ENCODE peak calls at places on chromosomes 13 and 19, in seven cellular contexts. U is SK-N-SH, P is HepG2, I is HCT116, L is H1, S is GM12878, E is K562. R is an unnamed sample.

GRCh38 chr19:13165091-13165997 is 15.1 kb downstream of the IER2 start:
- DNase-seq in U (no peak), P (no peak), I (no peak), L (no peak), S (no peak), E (no peak), R (no peak)

GRCh38 chr13:81409284-81409683 is 1068.4 kb upstream of the SPRY2 start:
- DNase-seq in U (no peak), P (no peak), I (no peak), L (no peak), S (no peak), E (no peak), R (no peak)

GRCh38 chr13:21849323-21849722 is 178.4 kb downstream of the FGF9 start:
- DNase-seq in U (peak; percentile 26), P (peak; percentile 52), I (peak; percentile 40), L (no peak), S (peak; percentile 4), E (peak; percentile 15), R (peak; percentile 33)

GRCh38 chr19:18173572-18174294 is at the start of gene IFI30:
- DNase-seq in U (peak; percentile 88), P (peak; percentile 68), I (no peak), L (no peak), S (peak; percentile 79), E (peak; percentile 95), R (peak; percentile 49)

GRCh38 chr19:17243854-17244617 is 1.7 kb downstream of the NR2F6 start:
- DNase-seq in U (peak; percentile 71), P (peak; percentile 51), I (no peak), L (no peak), S (no peak), E (peak; percentile 48), R (no peak)

GRCh38 chr13:60959427-60959826 is 456.2 kb downstream of the PCDH20 start:
- DNase-seq in U (no peak), P (no peak), I (no peak), L (no peak), S (no peak), E (no peak), R (no peak)

GRCh38 chr13:28716511-28716910 is 2.3 kb downstream of the SLC46A3 start:
- DNase-seq in U (no peak), P (no peak), I (peak; percentile 35), L (no peak), S (no peak), E (no peak), R (peak; percentile 7)

GRCh38 chr13:93476175-93476574 is 249.6 kb downstream of the GPC6 start:
- DNase-seq in U (no peak), P (peak; percentile 11), I (no peak), L (no peak), S (no peak), E (no peak), R (peak; percentile 15)

GRCh38 chr19:38565686-38566105 is 52.1 kb downstream of the MAP4K1 start:
- DNase-seq in U (no peak), P (no peak), I (no peak), L (no peak), S (no peak), E (no peak), R (no peak)

GRCh38 chr19:55451163-55451521 is 8.0 kb upstream of the SHISA7 start:
- DNase-seq in U (no peak), P (no peak), I (no peak), L (no peak), S (no peak), E (peak; percentile 44), R (no peak)

GRCh38 chr13:100875392-100876043 is 200.9 kb upstream of the TMTC4 start:
- DNase-seq in U (no peak), P (no peak), I (no peak), L (no peak), S (peak; percentile 7), E (no peak), R (no peak)

GRCh38 chr13:62209539-62209938 is 793.9 kb upstream of the PCDH20 start:
- DNase-seq in U (no peak), P (no peak), I (no peak), L (no peak), S (peak; percentile 65), E (no peak), R (no peak)

GRCh38 chr13:50845211-50845610 is 1.7 kb upstream of the DLEU7 start:
- DNase-seq in U (no peak), P (no peak), I (no peak), L (no peak), S (no peak), E (no peak), R (no peak)

GRCh38 chr19:1453525-1454371 is 3.8 kb downstream of the APC2 start:
- DNase-seq in U (peak; percentile 75), P (no peak), I (no peak), L (no peak), S (no peak), E (no peak), R (peak; percentile 85)

DNA sequence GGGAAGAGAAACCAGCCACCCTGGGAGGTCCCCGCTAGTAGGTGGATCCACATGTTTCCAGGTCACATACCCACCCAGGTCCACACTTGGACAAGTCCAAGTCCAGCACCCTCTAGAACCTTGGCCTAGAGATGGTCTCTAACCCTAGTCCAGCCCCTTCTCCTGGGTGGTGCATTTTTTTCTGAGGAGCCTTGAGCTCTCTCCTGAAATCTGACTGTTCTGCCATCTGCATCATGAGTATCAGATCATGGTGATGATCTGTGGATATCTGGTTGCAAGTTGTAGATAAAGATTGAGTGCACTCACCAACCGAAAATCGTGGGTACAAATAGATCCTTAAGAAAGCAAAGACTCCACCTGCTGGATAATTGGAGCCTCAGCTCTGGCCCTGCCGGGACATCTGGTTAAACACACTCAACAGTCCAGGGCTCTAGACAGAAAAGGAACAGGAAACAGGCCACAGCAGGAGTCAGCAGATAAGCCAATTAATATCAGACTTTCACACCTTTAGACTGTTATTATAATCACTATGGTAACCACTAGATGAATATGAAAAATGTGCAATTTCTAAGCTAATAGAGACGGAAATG is 41.1 kb downstream of the GPR12 start:
- DNase-seq in U (no peak), P (no peak), I (no peak), L (no peak), S (no peak), E (peak; percentile 10), R (no peak)
- TF ChIP-seq JUND in U (no peak), P (no peak), I (no peak), L (no peak), S (no peak), E (no peak), R (no peak)

GRCh38 chr19:41753936-41754529 is 1.3 kb upstream of the CEACAM6 start:
- DNase-seq in U (peak; percentile 49), P (peak; percentile 14), I (peak; percentile 39), L (no peak), S (no peak), E (peak; percentile 26), R (no peak)
- TF ChIP-seq JUND in U (no peak), P (no peak), I (no peak), L (no peak), S (no peak), E (no peak), R (no peak)

GRCh38 chr13:40064154-40064713 is 408.8 kb downstream of the COG6 start:
- DNase-seq in U (no peak), P (peak; percentile 65), I (no peak), L (no peak), S (no peak), E (no peak), R (no peak)

GRCh38 chr13:40063743-40064142 is 408.3 kb downstream of the COG6 start:
- DNase-seq in U (no peak), P (peak; percentile 81), I (no peak), L (no peak), S (no peak), E (no peak), R (no peak)

GRCh38 chr13:40063278-40063698 is 407.8 kb downstream of the COG6 start:
- DNase-seq in U (peak; percentile 52), P (no peak), I (no peak), L (no peak), S (no peak), E (no peak), R (no peak)

GRCh38 chr13:40061466-40062450 is 406.3 kb downstream of the COG6 start:
- DNase-seq in U (no peak), P (no peak), I (no peak), L (no peak), S (no peak), E (no peak), R (no peak)

DNA sequence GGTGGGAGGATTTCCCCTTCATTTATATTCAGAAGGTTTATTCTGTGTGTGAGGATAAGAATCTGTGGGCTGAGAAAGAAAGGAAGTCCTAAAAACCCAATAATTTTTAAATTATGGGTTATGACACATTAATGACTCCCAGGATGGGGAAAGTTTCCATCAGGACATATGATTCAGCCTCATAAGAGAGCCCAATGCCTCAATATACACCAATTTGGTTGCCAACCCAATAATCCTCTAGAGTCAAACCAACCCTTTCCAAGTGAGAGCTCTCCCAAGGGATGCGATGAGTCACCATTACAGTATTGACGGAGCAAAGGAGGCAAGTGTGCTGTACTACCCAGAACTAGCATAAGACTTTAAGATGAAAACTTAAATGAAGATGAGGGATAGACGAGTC is 409.3 kb downstream of the COG6 start:
- DNase-seq in U (no peak), P (no peak), I (no peak), L (no peak), S (no peak), E (no peak), R (no peak)
- TF ChIP-seq JUND in U (peak; percentile 74), P (no peak), I (no peak), L (no peak), S (no peak), E (no peak), R (no peak)

GRCh38 chr13:111484959-111485358 is 164.5 kb downstream of the TEX29 start:
- DNase-seq in U (no peak), P (no peak), I (no peak), L (no peak), S (no peak), E (no peak), R (no peak)
- TF ChIP-seq JUND in U (no peak), P (no peak), I (no peak), L (no peak), S (no peak), E (no peak), R (no peak)

GRCh38 chr19:43784981-43785808 is 4.4 kb upstream of the KCNN4 start:
- DNase-seq in U (peak; percentile 84), P (peak; percentile 60), I (peak; percentile 79), L (no peak), S (no peak), E (peak; percentile 70), R (peak; percentile 64)

GRCh38 chr19:43783636-43784035 is 2.9 kb upstream of the KCNN4 start:
- DNase-seq in U (no peak), P (no peak), I (no peak), L (no peak), S (no peak), E (no peak), R (no peak)

GRCh38 chr19:43782689-43783231 is 2.0 kb upstream of the KCNN4 start:
- DNase-seq in U (no peak), P (no peak), I (no peak), L (no peak), S (no peak), E (peak; percentile 59), R (no peak)

GRCh38 chr19:43782311-43782660 is 1.5 kb upstream of the KCNN4 start:
- DNase-seq in U (no peak), P (no peak), I (no peak), L (no peak), S (no peak), E (no peak), R (no peak)

GRCh38 chr19:43784251-43784980 is 3.6 kb upstream of the KCNN4 start:
- DNase-seq in U (no peak), P (no peak), I (peak; percentile 77), L (no peak), S (no peak), E (peak; percentile 77), R (no peak)
- TF ChIP-seq JUND in U (peak; percentile 96), P (no peak), I (peak; percentile 92), L (no peak), S (no peak), E (peak; percentile 99), R (no peak)